ENCODE peak calls at places on chromosomes 5 and 9, in nine cellular contexts. One of them, this sample, is unnamed.

GRCh38 chr9:91800473-91800872 is 149.6 kb downstream of the ROR2 start:
- DNase-seq in GM13976: no peak
- DNase-seq in HTR-8/SVneo: no peak
- DNase-seq in anterior cingulate cortex: no peak
- DNase-seq in activated T-cell treated with anti-CD3 and anti-CD28 coated beads, Interleukin-2, amount 50 U/mL, for 48 hours: no peak
- DNase-seq in H1: no peak
- DNase-seq in ELF-1: no peak
- DNase-seq in NCI-H1092: no peak
- DNase-seq in NCI-H69: no peak
- DNase-seq in this sample: no peak

GRCh38 chr5:86983208-86983607 is 284.5 kb upstream of the RASA1 start:
- DNase-seq in GM13976: no peak
- DNase-seq in HTR-8/SVneo: no peak
- DNase-seq in anterior cingulate cortex: no peak
- DNase-seq in activated T-cell treated with anti-CD3 and anti-CD28 coated beads, Interleukin-2, amount 50 U/mL, for 48 hours: no peak
- DNase-seq in H1: no peak
- DNase-seq in ELF-1: no peak
- DNase-seq in NCI-H1092: no peak
- DNase-seq in NCI-H69: no peak
- DNase-seq in this sample: no peak

GRCh38 chr9:101212661-101213060 is 172.1 kb downstream of the BAAT start:
- DNase-seq in GM13976: no peak
- DNase-seq in HTR-8/SVneo: no peak
- DNase-seq in anterior cingulate cortex: no peak
- DNase-seq in activated T-cell treated with anti-CD3 and anti-CD28 coated beads, Interleukin-2, amount 50 U/mL, for 48 hours: no peak
- DNase-seq in H1: no peak
- DNase-seq in ELF-1: no peak
- DNase-seq in NCI-H1092: no peak
- DNase-seq in NCI-H69: no peak
- DNase-seq in this sample: no peak

GRCh38 chr5:161685461-161685860 is at the start of gene GABRA6:
- DNase-seq in GM13976: no peak
- DNase-seq in HTR-8/SVneo: no peak
- DNase-seq in anterior cingulate cortex: no peak
- DNase-seq in activated T-cell treated with anti-CD3 and anti-CD28 coated beads, Interleukin-2, amount 50 U/mL, for 48 hours: no peak
- DNase-seq in H1: no peak
- DNase-seq in ELF-1: no peak
- DNase-seq in NCI-H1092: no peak
- DNase-seq in NCI-H69: no peak
- DNase-seq in this sample: no peak

GRCh38 chr9:78187763-78188495 is 47.9 kb upstream of the CEP78 start:
- DNase-seq in GM13976: no peak
- DNase-seq in HTR-8/SVneo: no peak
- DNase-seq in anterior cingulate cortex: peak
- DNase-seq in activated T-cell treated with anti-CD3 and anti-CD28 coated beads, Interleukin-2, amount 50 U/mL, for 48 hours: no peak
- DNase-seq in H1: no peak
- DNase-seq in ELF-1: no peak
- DNase-seq in NCI-H1092: no peak
- DNase-seq in NCI-H69: no peak
- DNase-seq in this sample: no peak

GRCh38 chr5:1185652-1186350 is 15.6 kb upstream of the SLC6A19 start:
- DNase-seq in GM13976: no peak
- DNase-seq in HTR-8/SVneo: no peak
- DNase-seq in anterior cingulate cortex: no peak
- DNase-seq in activated T-cell treated with anti-CD3 and anti-CD28 coated beads, Interleukin-2, amount 50 U/mL, for 48 hours: no peak
- DNase-seq in H1: no peak
- DNase-seq in ELF-1: no peak
- DNase-seq in NCI-H1092: no peak
- DNase-seq in NCI-H69: no peak
- DNase-seq in this sample: no peak

GRCh38 chr5:158212915-158213314 is 354.0 kb upstream of the CLINT1 start:
- DNase-seq in GM13976: no peak
- DNase-seq in HTR-8/SVneo: no peak
- DNase-seq in anterior cingulate cortex: no peak
- DNase-seq in activated T-cell treated with anti-CD3 and anti-CD28 coated beads, Interleukin-2, amount 50 U/mL, for 48 hours: no peak
- DNase-seq in H1: no peak
- DNase-seq in ELF-1: peak
- DNase-seq in NCI-H1092: no peak
- DNase-seq in NCI-H69: no peak
- DNase-seq in this sample: no peak

GRCh38 chr5:15691536-15691935 is 191.6 kb downstream of the FBXL7 start:
- DNase-seq in GM13976: no peak
- DNase-seq in HTR-8/SVneo: no peak
- DNase-seq in anterior cingulate cortex: no peak
- DNase-seq in activated T-cell treated with anti-CD3 and anti-CD28 coated beads, Interleukin-2, amount 50 U/mL, for 48 hours: no peak
- DNase-seq in H1: no peak
- DNase-seq in ELF-1: no peak
- DNase-seq in NCI-H1092: no peak
- DNase-seq in NCI-H69: no peak
- DNase-seq in this sample: no peak

GRCh38 chr5:2675548-2675947 is 75.9 kb downstream of the IRX2 start:
- DNase-seq in GM13976: no peak
- DNase-seq in HTR-8/SVneo: no peak
- DNase-seq in anterior cingulate cortex: no peak
- DNase-seq in activated T-cell treated with anti-CD3 and anti-CD28 coated beads, Interleukin-2, amount 50 U/mL, for 48 hours: no peak
- DNase-seq in H1: no peak
- DNase-seq in ELF-1: no peak
- DNase-seq in NCI-H1092: peak
- DNase-seq in NCI-H69: no peak
- DNase-seq in this sample: no peak

GRCh38 chr5:169256191-169256590 is 44.7 kb downstream of the SLIT3 start:
- DNase-seq in GM13976: no peak
- DNase-seq in HTR-8/SVneo: no peak
- DNase-seq in anterior cingulate cortex: no peak
- DNase-seq in activated T-cell treated with anti-CD3 and anti-CD28 coated beads, Interleukin-2, amount 50 U/mL, for 48 hours: no peak
- DNase-seq in H1: no peak
- DNase-seq in ELF-1: no peak
- DNase-seq in NCI-H1092: no peak
- DNase-seq in NCI-H69: no peak
- DNase-seq in this sample: no peak

GRCh38 chr5:157918811-157919742 is 60.1 kb upstream of the CLINT1 start:
- DNase-seq in GM13976: no peak
- DNase-seq in HTR-8/SVneo: no peak
- DNase-seq in anterior cingulate cortex: no peak
- DNase-seq in activated T-cell treated with anti-CD3 and anti-CD28 coated beads, Interleukin-2, amount 50 U/mL, for 48 hours: peak
- DNase-seq in H1: no peak
- DNase-seq in ELF-1: peak
- DNase-seq in NCI-H1092: no peak
- DNase-seq in NCI-H69: peak
- DNase-seq in this sample: no peak

This sample was measured in keratinocyte.